ENCODE peak calls at places on chromosomes 2 and 18, in ten cellular contexts. F is naive thymus-derived CD8-positive, alpha-beta T cell; D is activated CD4-positive, alpha-beta T cell treated with anti-CD3 and anti-CD28 coated beads, Interleukin-2, amount 50 U/mL, for 1 hour; T is stimulated activated naive CD8-positive, alpha-beta T cell treated with anti-CD3 and anti-CD28 coated beads, Interleukin-15, amount 100 ng/mL, for 72 hours; G is HTR-8/SVneo; C is EL; S is stimulated activated CD4-positive, alpha-beta T cell treated with anti-CD3 and anti-CD28 coated beads, Interleukin-4, amount 100 ng/mL, for 48 hours; W is IMR-90; Q is left ventricle myocardium inferior; I is left cardiac atrium. J is an unnamed sample.

GRCh38 chr2:235135990-235136561 is 184.3 kb downstream of the SH3BP4 start:
- DNase-seq in S (peak; percentile 26), D (peak; percentile 42), Q (peak; percentile 78), F (no peak), T (peak; percentile 38), G (peak; percentile 83), I (peak; percentile 90), C (peak; percentile 80), W (peak; percentile 82), J (peak; percentile 91)

GRCh38 chr2:202120827-202121226 is 47.8 kb downstream of the KIAA2012 start:
- DNase-seq in Q (no peak), W (no peak), F (no peak), S (no peak), D (no peak), T (no peak), G (no peak), I (no peak), C (no peak), J (no peak)

GRCh38 chr2:53593891-53594585 is 173.6 kb upstream of the CHAC2 start:
- DNase-seq in F (no peak), D (no peak), T (no peak), G (peak; percentile 49), W (peak; percentile 55), I (no peak), S (no peak), C (peak; percentile 78), Q (no peak), J (no peak)

GRCh38 chr2:191202209-191202721 is 42.9 kb upstream of the MYO1B start:
- DNase-seq in I (no peak), G (peak; percentile 40), W (peak; percentile 89), S (no peak), T (no peak), F (no peak), C (peak; percentile 82), Q (no peak), D (no peak), J (no peak)

GRCh38 chr2:186575302-186575701 is 14.6 kb upstream of the ITGAV start:
- DNase-seq in G (peak; percentile 86), W (peak; percentile 99), Q (no peak), S (no peak), C (peak; percentile 96), D (no peak), I (peak; percentile 53), T (no peak), F (no peak), J (peak; percentile 49)

GRCh38 chr2:153873062-153874048 is 1.6 kb downstream of the GALNT13 start:
- DNase-seq in C (no peak), G (no peak), S (no peak), W (no peak), D (no peak), F (no peak), Q (no peak), I (no peak), T (no peak), J (peak; percentile 43)

GRCh38 chr2:210655229-210655628 is 98.8 kb downstream of the CPS1 start:
- DNase-seq in W (peak; percentile 8), F (no peak), G (no peak), I (no peak), Q (no peak), S (no peak), D (no peak), C (no peak), T (no peak), J (no peak)

GRCh38 chr2:23037596-23037995 is 347.4 kb upstream of the KLHL29 start:
- DNase-seq in T (no peak), F (no peak), D (no peak), W (no peak), I (no peak), Q (no peak), G (no peak), S (no peak), C (no peak), J (no peak)

GRCh38 chr18:72013512-72013911 is 530.6 kb downstream of the CBLN2 start:
- DNase-seq in G (no peak), Q (no peak), C (no peak), S (no peak), W (no peak), D (no peak), T (no peak), F (no peak), I (no peak), J (peak; percentile 0)

GRCh38 chr2:126799306-126799705 is 99.4 kb upstream of the TEX51 start:
- DNase-seq in W (no peak), G (no peak), D (no peak), Q (no peak), T (no peak), F (no peak), I (no peak), C (no peak), S (no peak), J (no peak)

GRCh38 chr2:12244070-12244469 is 472.7 kb upstream of the TRIB2 start:
- DNase-seq in T (no peak), C (peak; percentile 47), Q (no peak), S (no peak), I (no peak), F (no peak), G (no peak), D (no peak), W (peak; percentile 52), J (no peak)

GRCh38 chr2:128307595-128307994 is 11.1 kb downstream of the HS6ST1 start:
- DNase-seq in D (no peak), S (no peak), W (no peak), I (no peak), F (no peak), G (no peak), C (no peak), Q (peak; percentile 13), T (no peak), J (no peak)

GRCh38 chr2:205752924-205753323 is 70.6 kb downstream of the NRP2 start:
- DNase-seq in D (no peak), I (no peak), C (no peak), G (no peak), T (no peak), S (no peak), W (no peak), Q (no peak), F (no peak), J (no peak)

GRCh38 chr2:158761626-158762025 is 33.5 kb upstream of the DAPL1 start:
- DNase-seq in W (peak; percentile 27), F (no peak), C (peak; percentile 37), D (no peak), G (no peak), S (no peak), I (no peak), T (no peak), Q (no peak), J (no peak)

GRCh38 chr2:72103161-72103560 is 44.5 kb downstream of the CYP26B1 start:
- DNase-seq in D (no peak), C (no peak), I (no peak), W (no peak), S (no peak), T (no peak), F (no peak), G (no peak), Q (no peak), J (no peak)

GRCh38 chr2:217279571-217279970 is 419.7 kb upstream of the TNP1 start:
- DNase-seq in I (no peak), Q (no peak), F (no peak), S (no peak), W (peak; percentile 96), T (no peak), D (no peak), C (peak; percentile 95), G (peak; percentile 44), J (no peak)

GRCh38 chr2:41934323-41935003 is 113.4 kb upstream of the PKDCC start:
- DNase-seq in F (no peak), C (no peak), Q (peak; percentile 48), I (peak; percentile 58), D (no peak), G (no peak), W (peak; percentile 66), S (no peak), T (no peak), J (no peak)

GRCh38 chr2:40488101-40488598 is 36.3 kb upstream of the SLC8A1 start:
- DNase-seq in T (no peak), F (no peak), G (peak; percentile 14), D (no peak), Q (no peak), C (peak; percentile 51), W (peak; percentile 56), S (no peak), I (no peak), J (peak; percentile 52)

GRCh38 chr2:1605102-1605501 is 139.2 kb downstream of the PXDN start:
- DNase-seq in G (no peak), C (peak; percentile 38), F (no peak), T (no peak), D (no peak), S (no peak), W (peak; percentile 53), I (peak; percentile 82), Q (peak; percentile 75), J (peak; percentile 22)

GRCh38 chr2:234827096-234827860 is 124.5 kb upstream of the SH3BP4 start:
- DNase-seq in W (no peak), Q (no peak), C (no peak), D (no peak), G (no peak), S (no peak), I (no peak), T (no peak), F (no peak), J (no peak)

GRCh38 chr2:2787301-2787907 is 456.3 kb upstream of the MYT1L start:
- DNase-seq in F (no peak), T (no peak), G (no peak), W (no peak), D (no peak), S (no peak), Q (no peak), C (no peak), I (peak; percentile 67), J (no peak)

GRCh38 chr18:3328522-3328921 is 66.6 kb downstream of the MYL12B start:
- DNase-seq in D (no peak), I (no peak), W (no peak), G (no peak), C (no peak), S (no peak), F (no peak), T (no peak), Q (no peak), J (no peak)

GRCh38 chr2:141438536-141438935 is 692.3 kb downstream of the LRP1B start:
- DNase-seq in W (no peak), F (no peak), T (no peak), S (no peak), D (no peak), Q (no peak), I (no peak), C (no peak), G (no peak), J (no peak)

GRCh38 chr2:231942180-231942579 is 16.0 kb upstream of the NPPC start:
- DNase-seq in W (no peak), D (no peak), C (no peak), G (no peak), F (no peak), T (no peak), S (no peak), Q (no peak), I (no peak), J (no peak)

GRCh38 chr2:231861538-231861937 is 64.7 kb downstream of the NPPC start:
- DNase-seq in T (no peak), W (no peak), F (no peak), D (no peak), I (no peak), Q (no peak), C (no peak), G (no peak), S (no peak), J (peak; percentile 19)

GRCh38 chr2:60861736-60862135 is 19.6 kb upstream of the REL start:
- DNase-seq in T (no peak), F (no peak), S (no peak), I (no peak), C (peak; percentile 17), G (no peak), Q (no peak), D (no peak), W (no peak), J (no peak)

GRCh38 chr2:24707141-24707540 is 86.0 kb downstream of the PTRHD1 start:
- DNase-seq in C (no peak), S (no peak), F (no peak), Q (no peak), W (no peak), D (no peak), I (no peak), T (no peak), G (no peak), J (peak; percentile 9)

GRCh38 chr2:222730346-222731065 is 59.0 kb downstream of the MOGAT1 start:
- DNase-seq in W (no peak), C (no peak), T (no peak), S (no peak), F (no peak), D (no peak), Q (no peak), G (no peak), I (no peak), J (no peak)